ENCODE peak calls at places on chromosomes 13 and 19, in four cellular contexts. B is mesendoderm, Z is H1, Q is H9. G is an unnamed sample.
A peak's percentile ranks its signal among the peaks of the same experiment; 100 is the strongest.

GRCh38 chr19:5054551-5055456 is 85.9 kb downstream of the KDM4B start:
- DNase-seq in B (no peak), Z (no peak), Q (no peak), G (no peak)

GRCh38 chr13:105709181-105709580 is 826.3 kb downstream of the EFNB2 start:
- DNase-seq in B (no peak), Z (no peak), Q (no peak), G (no peak)

GRCh38 chr13:45367358-45367757 is 26.4 kb upstream of the TPT1 start:
- DNase-seq in B (peak; percentile 81), Z (peak; percentile 66), Q (peak; percentile 88), G (peak; percentile 94)

GRCh38 chr13:33352520-33352919 is 67.0 kb upstream of the STARD13 start:
- DNase-seq in B (no peak), Z (no peak), Q (no peak), G (no peak)

GRCh38 chr13:66210677-66211076 is 1019.5 kb downstream of the PCDH9 start:
- DNase-seq in B (no peak), Z (no peak), Q (no peak), G (peak; percentile 91)

GRCh38 chr13:97743946-97744345 is 209.5 kb upstream of the IPO5 start:
- DNase-seq in B (no peak), Z (no peak), Q (no peak), G (no peak)

GRCh38 chr13:96662036-96662435 is 332.2 kb downstream of the OXGR1 start:
- DNase-seq in B (no peak), Z (no peak), Q (no peak), G (no peak)

GRCh38 chr13:109818891-109819290 is 32.5 kb upstream of the IRS2 start:
- DNase-seq in B (no peak), Z (no peak), Q (no peak), G (no peak)

GRCh38 chr19:31516756-31517155 is 167.5 kb upstream of the TSHZ3 start:
- DNase-seq in B (no peak), Z (no peak), Q (no peak), G (no peak)

GRCh38 chr19:31513841-31514240 is 164.6 kb upstream of the TSHZ3 start:
- DNase-seq in B (no peak), Z (no peak), Q (no peak), G (no peak)

GRCh38 chr19:31517466-31518180 is 168.4 kb upstream of the TSHZ3 start:
- DNase-seq in B (no peak), Z (no peak), Q (no peak), G (no peak)

GRCh38 chr19:31518216-31518615 is 169.0 kb upstream of the TSHZ3 start:
- DNase-seq in B (peak; percentile 25), Z (no peak), Q (no peak), G (no peak)

DNA sequence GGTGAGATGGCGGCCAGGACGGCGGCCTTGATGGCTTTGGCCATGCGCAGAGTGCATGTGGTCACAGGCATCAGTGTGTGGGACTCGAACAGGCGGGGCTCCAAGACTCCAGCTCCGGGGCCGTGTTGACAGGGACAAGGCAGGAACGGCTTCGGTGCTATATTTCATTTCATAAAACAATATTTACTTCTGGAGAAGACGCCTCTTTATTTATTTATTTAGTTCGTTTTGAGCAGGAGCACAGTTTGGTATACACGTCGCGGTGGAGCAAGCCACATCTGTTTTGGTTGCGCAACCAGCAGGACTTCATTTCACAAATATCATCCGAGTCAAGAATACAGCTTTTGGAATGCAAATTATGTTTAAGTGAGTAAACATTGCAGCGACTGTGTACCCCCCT is 166.7 kb upstream of the TSHZ3 start:
- DNase-seq in B (no peak), Z (no peak), Q (no peak), G (no peak)
- H3K56ac ChIP-seq in B (no peak overlapping the region), Z (no peak overlapping the region), Q (no peak overlapping the region), G (no peak overlapping the region)

GRCh38 chr19:36064829-36065228 is 10.1 kb downstream of the WDR62 start:
- DNase-seq in B (no peak), Z (no peak), Q (no peak), G (no peak)
- H3K56ac ChIP-seq in B (no peak overlapping the region), Z (no peak overlapping the region), Q (no peak overlapping the region), G (no peak overlapping the region)

GRCh38 chr19:10431254-10431942 is 11.1 kb downstream of the PDE4A start:
- DNase-seq in B (peak; percentile 41), Z (no peak), Q (no peak), G (no peak)
- H3K56ac ChIP-seq in B (peak overlapping the region; percentile 67), Z (peak overlapping the region; percentile 39), Q (no peak overlapping the region), G (no peak overlapping the region)

GRCh38 chr13:94014461-94014860 is 465.0 kb downstream of the DCT start:
- DNase-seq in B (no peak), Z (no peak), Q (no peak), G (no peak)

GRCh38 chr13:94020833-94021232 is 458.6 kb downstream of the DCT start:
- DNase-seq in B (no peak), Z (no peak), Q (no peak), G (peak; percentile 76)

DNA sequence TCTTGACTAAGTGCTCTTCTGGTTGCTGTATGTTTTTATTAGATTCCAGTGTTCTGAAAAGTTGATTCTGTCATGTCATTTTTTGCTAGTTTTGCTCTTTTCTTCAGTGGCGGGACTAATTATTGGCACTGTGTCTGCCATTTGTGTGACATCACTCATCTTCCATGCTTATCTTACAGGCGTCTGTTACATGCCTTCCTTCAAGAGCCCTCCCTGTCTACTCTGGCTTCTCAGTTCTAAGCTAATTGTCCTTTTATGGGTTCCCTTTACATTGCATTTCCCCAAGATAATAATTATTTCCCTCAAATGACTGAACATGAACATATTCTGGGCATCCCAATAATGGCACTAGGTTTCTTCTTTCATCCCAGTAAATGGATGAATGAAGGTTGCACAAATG is 459.1 kb downstream of the DCT start:
- DNase-seq in B (no peak), Z (no peak), Q (no peak), G (no peak)
- H3K56ac ChIP-seq in B (no peak overlapping the region), Z (no peak overlapping the region), Q (no peak overlapping the region), G (no peak overlapping the region)

DNA sequence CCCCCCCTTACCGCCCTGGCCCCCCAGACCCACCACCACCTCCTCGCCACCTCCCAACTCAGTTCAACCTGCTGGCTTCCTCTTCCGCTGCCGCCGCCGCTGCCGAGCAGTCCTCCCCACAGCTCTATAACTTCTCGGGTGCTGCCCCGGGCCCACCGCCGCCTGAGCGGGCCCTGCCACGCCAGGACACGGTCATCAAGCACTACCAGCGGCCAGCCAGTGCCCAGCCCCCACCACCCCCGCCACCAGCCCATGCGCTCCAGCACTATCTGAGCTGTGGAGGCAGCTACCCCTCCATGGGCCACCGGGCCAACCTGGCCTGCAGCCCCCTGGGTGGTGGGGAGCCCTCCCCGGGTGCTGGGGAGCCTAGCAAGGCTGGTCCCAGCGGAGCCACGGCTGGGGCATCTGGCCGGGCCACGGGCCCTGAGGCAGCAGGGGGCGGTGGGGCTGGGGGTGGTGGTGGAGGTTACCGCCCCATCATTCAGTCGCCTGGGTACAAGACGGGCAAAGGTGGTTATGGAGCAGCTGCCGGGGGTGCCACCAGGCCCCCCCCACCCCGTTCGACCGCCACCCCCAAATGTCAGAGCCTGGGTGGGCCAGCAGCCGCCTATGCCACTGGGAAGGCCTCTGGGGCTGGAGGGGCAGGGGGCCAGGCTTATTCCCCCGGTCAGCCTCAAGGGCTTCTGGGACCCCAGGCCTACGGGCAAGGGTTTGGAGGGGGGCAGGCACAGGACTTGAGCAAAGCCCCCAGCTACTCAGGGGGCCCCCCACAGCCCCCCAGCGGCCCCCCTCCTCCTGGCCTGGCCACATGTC is 4.2 kb downstream of the PRR12 start:
- DNase-seq in B (no peak), Z (no peak), Q (no peak), G (no peak)
- H3K56ac ChIP-seq in B (no peak overlapping the region), Z (no peak overlapping the region), Q (no peak overlapping the region), G (no peak overlapping the region)

DNA sequence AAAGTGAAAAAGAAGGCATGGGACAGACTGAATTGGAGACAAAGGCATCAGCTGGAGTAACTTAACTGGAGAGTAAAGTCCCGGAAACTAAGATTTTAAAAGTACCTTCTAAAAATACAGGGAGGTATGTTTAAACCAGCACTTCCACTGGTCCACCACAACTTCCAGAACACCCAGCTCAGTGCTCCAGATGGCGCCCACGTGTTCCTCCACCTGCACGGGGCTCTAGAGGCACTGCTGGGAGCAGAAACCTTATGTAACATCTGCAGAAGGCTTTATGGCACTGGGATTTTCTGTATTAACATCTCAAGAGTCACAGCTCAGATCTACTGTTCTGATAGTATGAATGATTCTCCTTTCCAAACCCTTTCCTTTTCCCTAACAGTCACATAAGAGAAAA is 252.1 kb downstream of the DCLK1 start:
- DNase-seq in B (no peak), Z (no peak), Q (no peak), G (no peak)
- H3K56ac ChIP-seq in B (no peak overlapping the region), Z (no peak overlapping the region), Q (no peak overlapping the region), G (no peak overlapping the region)

G was measured in IMR-90.